ENCODE peak calls at places on chromosomes 1 and 21, in five cellular contexts. F is BJ, K is A549, E is hepatocyte, L is heart right ventricle. I is an unnamed sample.

GRCh38 chr1:164757627-164758026 is 198.6 kb downstream of the PBX1 start:
- DNase-seq in E (no peak), K (no peak), F (no peak), L (no peak), I (no peak)

GRCh38 chr1:208086116-208086515 is 158.1 kb downstream of the PLXNA2 start:
- DNase-seq in K (no peak), L (no peak), F (no peak), E (no peak), I (no peak)

GRCh38 chr21:25079053-25079452 is 528.2 kb downstream of the MRPL39 start:
- DNase-seq in E (no peak), F (no peak), L (no peak), K (no peak), I (no peak)

GRCh38 chr1:216932424-216932823 is 209.2 kb upstream of the ESRRG start:
- DNase-seq in E (no peak), F (no peak), K (no peak), L (no peak), I (no peak)

GRCh38 chr1:229478852-229479251 is 29.3 kb downstream of the NUP133 start:
- DNase-seq in K (no peak), E (no peak), L (no peak), F (no peak), I (no peak)

GRCh38 chr1:43074709-43075108 is 97.4 kb downstream of the EBNA1BP2 start:
- DNase-seq in K (no peak), L (no peak), F (no peak), E (no peak), I (no peak)

GRCh38 chr1:184036517-184036949 is 995 bp downstream of the COLGALT2 start:
- DNase-seq in K (peak; percentile 11), E (no peak), L (peak; percentile 54), F (no peak), I (peak; percentile 62)

GRCh38 chr1:187477103-187477502 is 648.4 kb downstream of the PLA2G4A start:
- DNase-seq in F (no peak), K (peak; percentile 7), L (no peak), E (peak; percentile 17), I (no peak)

GRCh38 chr21:44867999-44868700 is 5.3 kb downstream of the PTTG1IP start:
- DNase-seq in L (peak; percentile 7), F (no peak), K (no peak), E (no peak), I (no peak)

GRCh38 chr1:38000529-38001453 is 4.5 kb downstream of the FHL3 start:
- DNase-seq in E (peak; percentile 70), F (no peak), K (no peak), L (no peak), I (no peak)

GRCh38 chr1:234683856-234684632 is 74.1 kb upstream of the IRF2BP2 start:
- DNase-seq in F (peak; percentile 12), L (no peak), K (peak; percentile 78), E (peak; percentile 75), I (peak; percentile 66)

GRCh38 chr1:93200714-93201113 is 20.2 kb downstream of the CCDC18 start:
- DNase-seq in K (no peak), E (no peak), L (no peak), F (no peak), I (no peak)

GRCh38 chr21:46599251-46599572 is 5.7 kb downstream of the S100B start:
- DNase-seq in K (peak; percentile 10), F (peak; percentile 68), E (peak; percentile 79), L (no peak), I (no peak)

GRCh38 chr1:234554478-234555311 is 55.3 kb downstream of the IRF2BP2 start:
- DNase-seq in F (no peak), L (no peak), E (no peak), K (no peak), I (no peak)

GRCh38 chr1:109193653-109194590 is 19.8 kb upstream of the SARS1 start:
- DNase-seq in L (peak; percentile 16), E (peak; percentile 59), K (peak; percentile 35), F (no peak), I (peak; percentile 74)

GRCh38 chr1:6785721-6786505 is 659 bp downstream of the CAMTA1 start:
- DNase-seq in F (no peak), L (peak; percentile 50), K (peak; percentile 10), E (peak; percentile 77), I (peak; percentile 38)

GRCh38 chr1:220874201-220874655 is 5.0 kb upstream of the HLX start:
- DNase-seq in E (peak; percentile 69), K (peak; percentile 34), F (no peak), L (peak; percentile 21), I (peak; percentile 56)

DNA sequence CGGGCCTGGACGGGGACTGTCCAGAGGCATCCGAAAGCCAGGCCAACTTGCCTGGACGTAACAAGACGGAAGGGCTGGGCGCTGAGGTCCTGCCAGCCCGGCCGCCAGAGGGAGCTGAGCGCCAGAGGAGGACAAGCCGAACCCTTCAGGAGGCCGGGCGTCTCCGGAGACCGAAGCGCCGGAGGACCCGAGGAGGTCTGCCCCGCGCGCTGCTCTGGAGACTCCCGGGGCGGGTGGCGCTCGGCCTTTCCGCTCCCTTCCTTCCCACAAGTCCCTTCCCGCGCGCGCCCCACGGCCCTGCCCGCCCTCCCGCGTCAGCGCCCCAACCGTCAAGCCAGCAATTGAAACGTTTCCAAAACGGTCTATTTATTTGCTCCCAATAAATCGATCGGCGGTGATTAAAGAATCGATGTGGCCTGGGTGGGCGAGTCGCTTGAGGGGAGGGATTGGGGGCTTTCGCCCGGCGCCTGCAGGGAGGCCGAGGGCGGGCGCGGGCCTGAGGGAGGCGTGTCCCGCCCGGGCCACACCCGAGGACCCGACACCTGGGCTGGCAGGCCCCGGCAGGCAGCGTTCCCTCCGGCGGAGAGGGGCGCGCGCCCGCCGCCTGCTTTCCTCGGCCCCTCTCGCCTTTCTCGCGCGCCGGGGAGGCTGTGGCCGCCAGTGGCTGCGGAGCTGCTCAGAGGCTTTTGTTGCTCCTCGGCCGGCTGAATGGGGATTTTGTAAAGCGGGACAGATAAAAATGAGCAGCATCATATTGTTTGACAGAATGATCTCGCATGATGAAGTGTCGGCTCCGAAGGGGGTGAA is 5.2 kb upstream of the FOXD3 start:
- DNase-seq in E (peak; percentile 77), L (peak; percentile 61), K (peak; percentile 91), F (no peak), I (peak; percentile 95)
- TF ChIP-seq CTCF in E (peak; percentile 58), L (no peak), K (peak; percentile 55), F (peak; percentile 70), I (peak; percentile 77)

DNA sequence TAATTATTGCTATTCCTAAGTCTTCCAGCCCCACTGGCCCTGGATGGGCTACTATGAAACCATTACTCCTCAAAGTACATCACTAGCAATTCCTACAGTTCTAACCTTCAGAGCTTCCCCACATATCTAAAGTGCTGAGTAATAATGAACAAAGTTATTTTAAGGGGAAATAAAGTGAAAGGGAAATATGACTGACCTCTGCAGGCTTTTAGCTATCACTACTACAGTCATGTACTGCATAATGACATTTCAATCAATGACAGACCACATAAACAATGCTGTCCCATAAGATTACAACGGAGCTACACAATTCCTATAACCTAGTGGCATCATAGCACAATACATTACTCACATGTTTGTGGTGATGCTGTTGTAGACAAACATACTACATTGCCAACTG is 32.5 kb upstream of the ASPM start:
- DNase-seq in L (no peak), F (no peak), K (peak; percentile 74), E (no peak), I (no peak)
- TF ChIP-seq CTCF in L (no peak), F (peak; percentile 37), K (peak; percentile 18), E (no peak), I (no peak)

DNA sequence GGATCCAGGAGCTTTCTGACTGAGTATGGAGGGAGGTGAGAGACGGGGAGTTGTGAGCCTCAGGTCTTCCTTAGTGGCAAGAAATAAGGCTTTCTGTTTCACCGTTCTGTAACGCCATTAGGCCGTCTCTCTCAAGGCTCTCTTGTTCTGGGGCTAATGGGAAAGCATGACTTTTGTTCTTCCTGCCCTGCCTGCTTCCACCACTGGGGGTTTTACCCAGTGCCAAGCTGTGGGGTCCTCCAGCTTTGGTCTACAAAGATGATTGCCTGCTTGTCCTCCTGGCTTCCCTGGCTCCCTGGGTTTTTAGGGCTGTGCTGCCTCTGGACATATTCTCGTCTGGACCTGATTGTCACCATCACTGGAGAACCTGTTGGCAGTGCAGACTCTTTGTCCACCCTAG is 74.8 kb upstream of the TINAGL1 start:
- DNase-seq in L (no peak), E (no peak), F (no peak), K (no peak), I (no peak)
- TF ChIP-seq CTCF in L (no peak), E (no peak), F (peak; percentile 5), K (no peak), I (peak; percentile 20)

GRCh38 chr21:43653626-43654025 is 5.7 kb downstream of the HSF2BP start:
- DNase-seq in L (no peak), F (no peak), K (no peak), E (no peak), I (no peak)
- TF ChIP-seq CTCF in L (no peak), F (no peak), K (no peak), E (no peak), I (no peak)

GRCh38 chr1:107196973-107197562 is 56.2 kb downstream of the NTNG1 start:
- DNase-seq in F (no peak), K (peak; percentile 49), E (peak; percentile 16), L (no peak), I (peak; percentile 24)
- TF ChIP-seq CTCF in F (peak; percentile 38), K (no peak), E (peak; percentile 32), L (no peak), I (no peak)

GRCh38 chr1:8315573-8316475 is 2.1 kb upstream of the SLC45A1 start:
- DNase-seq in K (peak; percentile 29), E (peak; percentile 47), L (no peak), F (no peak), I (peak; percentile 13)
- TF ChIP-seq CTCF in K (peak; percentile 6), E (peak; percentile 9), L (no peak), F (no peak), I (no peak)

GRCh38 chr1:91513160-91513559 is 12.5 kb downstream of the CDC7 start:
- DNase-seq in E (no peak), L (no peak), K (no peak), F (no peak), I (no peak)
- TF ChIP-seq CTCF in E (peak; percentile 62), L (peak; percentile 8), K (peak; percentile 8), F (peak; percentile 39), I (no peak)

I was measured in Calu3.